ENCODE peak calls at places on chromosomes 2 and 18, in seven cellular contexts. M is endothelial cell, L is ELF-1, A is H9, U is mucosa of descending colon, I is hypothalamus, V is MCF 10A. P is an unnamed sample.

GRCh38 chr18:2572892-2573291 is 1.5 kb downstream of the NDC80 start:
- DNase-seq in L (no peak), V (peak; percentile 6), U (no peak), A (no peak), I (no peak), M (no peak), P (peak; percentile 21)

GRCh38 chr18:76962851-76963250 is 140.5 kb downstream of the ZNF236 start:
- DNase-seq in A (no peak), U (no peak), I (no peak), L (no peak), M (no peak), V (no peak), P (no peak)

GRCh38 chr2:25311866-25312575 is 29.7 kb downstream of the DNMT3A start:
- DNase-seq in A (peak; percentile 60), L (peak; percentile 75), V (no peak), I (no peak), U (peak; percentile 54), M (no peak), P (peak; percentile 51)

GRCh38 chr18:49880656-49881055 is 67.3 kb upstream of the ACAA2 start:
- DNase-seq in V (no peak), L (no peak), A (no peak), U (no peak), M (no peak), I (no peak), P (no peak)

GRCh38 chr2:48952071-48952604 is 196.6 kb upstream of the LHCGR start:
- DNase-seq in L (no peak), U (no peak), A (no peak), I (no peak), M (no peak), V (no peak), P (no peak)

GRCh38 chr18:49886891-49887764 is 73.8 kb upstream of the ACAA2 start:
- DNase-seq in I (no peak), V (no peak), U (no peak), M (peak; percentile 11), A (peak; percentile 44), L (no peak), P (peak; percentile 31)

GRCh38 chr18:11676867-11677266 is 12.2 kb upstream of the GNAL start:
- DNase-seq in M (no peak), I (no peak), V (peak; percentile 85), A (peak; percentile 7), U (no peak), L (no peak), P (no peak)

GRCh38 chr2:36380624-36381481 is 25.3 kb downstream of the CRIM1 start:
- DNase-seq in U (peak; percentile 76), A (peak; percentile 87), V (peak; percentile 56), I (no peak), L (peak; percentile 92), M (peak; percentile 68), P (no peak)

GRCh38 chr18:7516505-7517117 is 50.5 kb upstream of the PTPRM start:
- DNase-seq in U (no peak), M (no peak), A (no peak), L (no peak), I (no peak), V (no peak), P (peak; percentile 92)

GRCh38 chr2:146147448-146148012 is 1627.6 kb upstream of the ZEB2 start:
- DNase-seq in I (no peak), U (no peak), L (no peak), A (no peak), M (no peak), V (no peak), P (peak; percentile 2)

GRCh38 chr2:132969371-132969985 is 299.5 kb upstream of the LYPD1 start:
- DNase-seq in M (no peak), V (no peak), A (no peak), L (no peak), I (no peak), U (no peak), P (no peak)

GRCh38 chr18:79525556-79526467 is 130.1 kb downstream of the NFATC1 start:
- DNase-seq in U (no peak), I (no peak), V (no peak), L (no peak), A (peak; percentile 25), M (no peak), P (no peak)

GRCh38 chr2:203599509-203599908 is 64.4 kb upstream of the RAPH1 start:
- DNase-seq in I (no peak), L (no peak), U (no peak), M (no peak), V (no peak), A (no peak), P (no peak)

GRCh38 chr18:45084207-45084606 is 403.5 kb downstream of the SETBP1 start:
- DNase-seq in M (no peak), I (no peak), V (no peak), A (no peak), L (no peak), U (no peak), P (no peak)

GRCh38 chr2:9914384-9915065 is 37.0 kb upstream of the GRHL1 start:
- DNase-seq in U (no peak), A (no peak), I (no peak), V (peak; percentile 92), M (no peak), L (peak; percentile 17), P (peak; percentile 83)

GRCh38 chr2:98004071-98004470 is 8.3 kb upstream of the TMEM131 start:
- DNase-seq in M (no peak), U (no peak), V (no peak), I (no peak), A (no peak), L (no peak), P (no peak)

GRCh38 chr2:209741953-209742352 is 29.7 kb upstream of the UNC80 start:
- DNase-seq in A (no peak), I (no peak), M (no peak), V (no peak), L (no peak), U (no peak), P (no peak)

GRCh38 chr2:239938651-239939486 is 86.3 kb downstream of the NDUFA10 start:
- DNase-seq in M (no peak), A (peak; percentile 23), L (no peak), I (no peak), V (no peak), U (peak; percentile 31), P (no peak)

GRCh38 chr2:237389831-237390230 is 24.1 kb downstream of the COL6A3 start:
- DNase-seq in M (no peak), V (no peak), L (no peak), A (no peak), I (no peak), U (no peak), P (no peak)

GRCh38 chr2:8636691-8637636 is 44.9 kb upstream of the ID2 start:
- DNase-seq in V (no peak), I (no peak), M (peak; percentile 30), A (no peak), L (peak; percentile 90), U (peak; percentile 27), P (no peak)

GRCh38 chr2:1633092-1633721 is 111.1 kb downstream of the PXDN start:
- DNase-seq in L (no peak), A (no peak), U (no peak), M (no peak), V (no peak), I (no peak), P (no peak)

GRCh38 chr2:38492042-38492615 is 110.6 kb downstream of the HNRNPLL start:
- DNase-seq in A (no peak), M (no peak), V (no peak), U (no peak), I (no peak), L (no peak), P (no peak)

GRCh38 chr2:181203916-181204315 is 223.5 kb downstream of the UBE2E3 start:
- DNase-seq in M (no peak), U (no peak), V (no peak), I (no peak), A (no peak), L (no peak), P (no peak)

GRCh38 chr2:113977660-113978523 is 88.0 kb downstream of the ACTR3 start:
- DNase-seq in V (peak; percentile 29), U (no peak), L (peak; percentile 43), I (no peak), A (no peak), M (no peak), P (peak; percentile 93)

GRCh38 chr2:241984658-241985057 is 115.1 kb downstream of the RTP5 start:
- DNase-seq in M (no peak), U (no peak), I (no peak), A (peak; percentile 3), V (no peak), L (no peak), P (no peak)

GRCh38 chr18:44887227-44887631 is 206.5 kb downstream of the SETBP1 start:
- DNase-seq in U (no peak), M (no peak), L (peak; percentile 63), I (no peak), A (no peak), V (peak; percentile 73), P (peak; percentile 63)

GRCh38 chr2:128228894-128229293 is 89.8 kb downstream of the HS6ST1 start:
- DNase-seq in V (peak; percentile 37), M (no peak), U (no peak), I (no peak), A (no peak), L (no peak), P (peak; percentile 64)

GRCh38 chr2:63614983-63615945 is 26.5 kb downstream of the MDH1 start:
- DNase-seq in U (no peak), A (peak; percentile 84), I (no peak), V (peak; percentile 40), L (peak; percentile 94), M (no peak), P (no peak)

GRCh38 chr2:157504623-157505022 is 60.7 kb upstream of the CYTIP start:
- DNase-seq in V (no peak), A (no peak), M (no peak), I (no peak), L (no peak), U (no peak), P (no peak)

GRCh38 chr2:107364361-107364950 is 462.2 kb upstream of the RGPD4 start:
- DNase-seq in L (no peak), A (no peak), V (no peak), M (no peak), I (no peak), U (no peak), P (no peak)

GRCh38 chr2:234459401-234460009 is 37.4 kb downstream of the ARL4C start:
- DNase-seq in L (no peak), U (no peak), A (no peak), M (no peak), V (no peak), I (no peak), P (no peak)

GRCh38 chr2:24840164-24840869 is 47.1 kb downstream of the CENPO start:
- DNase-seq in L (no peak), A (no peak), I (no peak), U (no peak), V (no peak), M (peak; percentile 38), P (no peak)

GRCh38 chr2:218129756-218130155 is 3.9 kb downstream of the CXCR2 start:
- DNase-seq in M (no peak), L (no peak), U (no peak), I (no peak), V (peak; percentile 88), A (no peak), P (no peak)

GRCh38 chr2:72034353-72035095 is 113.1 kb downstream of the CYP26B1 start:
- DNase-seq in L (no peak), I (no peak), U (no peak), M (no peak), V (no peak), A (no peak), P (no peak)

P was measured in DMS53.